ENCODE peak calls at places on chromosomes 11 and 22, in ten cellular contexts. X, D, B, Z, L, K, S, N, E and G are unnamed samples.

GRCh38 chr22:28600546-28601143 is 79.0 kb downstream of the TTC28 start:
- DNase-seq in E (peak; percentile 19), L (no peak), K (peak; percentile 27), D (no peak), X (peak; percentile 72), B (peak; percentile 28), S (peak; percentile 79), Z (peak; percentile 28), N (no peak), G (peak; percentile 72)

GRCh38 chr11:128726464-128727139 is 32.7 kb downstream of the FLI1 start:
- DNase-seq in Z (no peak), K (no peak), S (no peak), B (no peak), X (peak; percentile 79), N (no peak), E (no peak), L (peak; percentile 70), D (no peak), G (no peak)

GRCh38 chr22:44773082-44773481 is 20.7 kb downstream of the ARHGAP8 start:
- DNase-seq in N (no peak), L (no peak), B (no peak), K (no peak), Z (no peak), D (no peak), X (no peak), S (no peak), E (no peak), G (no peak)

GRCh38 chr11:131776211-131776610 is 405.8 kb downstream of the NTM start:
- DNase-seq in E (no peak), D (no peak), X (no peak), K (no peak), L (no peak), Z (no peak), N (no peak), B (no peak), S (no peak), G (no peak)

GRCh38 chr11:116890193-116890592 is 52.8 kb upstream of the APOA1 start:
- DNase-seq in X (peak; percentile 39), N (no peak), Z (no peak), K (no peak), D (no peak), S (no peak), B (no peak), L (no peak), E (no peak), G (no peak)

GRCh38 chr11:67486481-67487195 is 3.8 kb downstream of the AIP start:
- DNase-seq in Z (no peak), D (no peak), L (peak; percentile 21), N (no peak), S (no peak), B (no peak), X (no peak), E (no peak), K (no peak), G (no peak)

GRCh38 chr11:65786786-65787636 is at the start of gene OVOL1:
- DNase-seq in B (no peak), X (no peak), K (no peak), Z (no peak), S (no peak), N (peak; percentile 94), L (peak; percentile 46), E (no peak), D (no peak), G (no peak)

GRCh38 chr11:12765428-12765827 is 91.2 kb downstream of the TEAD1 start:
- DNase-seq in N (peak; percentile 40), L (no peak), K (no peak), D (no peak), E (no peak), S (no peak), X (peak; percentile 11), Z (no peak), B (no peak), G (peak; percentile 22)

GRCh38 chr11:33736148-33736809 is at the start of gene CD59:
- DNase-seq in S (peak; percentile 95), B (peak; percentile 93), L (peak; percentile 86), N (peak; percentile 99), E (peak; percentile 59), X (peak; percentile 83), Z (peak; percentile 41), K (peak; percentile 80), D (peak; percentile 98), G (peak; percentile 99)

GRCh38 chr11:33735426-33736147 is 636 bp downstream of the CD59 start:
- DNase-seq in N (peak; percentile 57), D (no peak), E (no peak), Z (no peak), K (no peak), X (peak; percentile 76), B (no peak), L (peak; percentile 41), S (no peak), G (no peak)

GRCh38 chr11:33734441-33735165 is 1.6 kb downstream of the CD59 start:
- DNase-seq in K (peak; percentile 62), D (no peak), X (no peak), N (peak; percentile 16), S (peak; percentile 66), B (peak; percentile 30), E (no peak), Z (no peak), L (no peak), G (peak; percentile 36)

GRCh38 chr11:33735166-33735425 is 1.1 kb downstream of the CD59 start:
- DNase-seq in K (no peak), S (no peak), L (no peak), N (peak; percentile 32), D (no peak), X (peak; percentile 37), Z (no peak), B (no peak), E (no peak), G (no peak)

DNA sequence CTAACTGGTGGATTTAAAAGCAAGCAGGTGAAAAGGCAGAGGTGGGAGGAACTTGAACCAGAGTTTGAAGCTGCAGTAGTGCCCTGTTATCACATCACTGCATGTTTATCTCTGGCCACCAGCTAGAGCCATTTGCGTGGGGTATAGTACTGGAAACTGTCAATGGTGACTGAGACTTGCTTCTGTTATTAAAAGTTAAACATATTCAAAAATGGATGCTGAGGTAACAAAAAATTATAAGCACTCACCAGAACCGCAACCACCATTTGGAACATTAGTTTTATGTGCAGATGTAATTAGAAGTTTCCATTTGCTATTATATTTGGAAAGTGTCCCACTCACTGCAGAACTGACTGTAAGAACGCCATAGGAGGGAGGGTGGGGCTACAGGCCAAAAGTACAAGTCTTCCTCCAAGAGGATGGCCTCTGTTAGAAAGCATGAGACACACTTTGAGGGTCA is 1.2 kb upstream of the CD59 start:
- DNase-seq in E (no peak), B (no peak), L (no peak), X (no peak), S (peak; percentile 45), Z (no peak), K (no peak), D (no peak), N (no peak), G (no peak)
- H3K4me3 ChIP-seq in E (no peak overlapping the region), B (no peak overlapping the region), L (no peak overlapping the region), X (no peak overlapping the region), S (no peak overlapping the region), Z (no peak overlapping the region), K (peak overlapping the region; percentile 84), D (no peak overlapping the region), N (no peak overlapping the region), G (peak overlapping the region; percentile 65)

DNA sequence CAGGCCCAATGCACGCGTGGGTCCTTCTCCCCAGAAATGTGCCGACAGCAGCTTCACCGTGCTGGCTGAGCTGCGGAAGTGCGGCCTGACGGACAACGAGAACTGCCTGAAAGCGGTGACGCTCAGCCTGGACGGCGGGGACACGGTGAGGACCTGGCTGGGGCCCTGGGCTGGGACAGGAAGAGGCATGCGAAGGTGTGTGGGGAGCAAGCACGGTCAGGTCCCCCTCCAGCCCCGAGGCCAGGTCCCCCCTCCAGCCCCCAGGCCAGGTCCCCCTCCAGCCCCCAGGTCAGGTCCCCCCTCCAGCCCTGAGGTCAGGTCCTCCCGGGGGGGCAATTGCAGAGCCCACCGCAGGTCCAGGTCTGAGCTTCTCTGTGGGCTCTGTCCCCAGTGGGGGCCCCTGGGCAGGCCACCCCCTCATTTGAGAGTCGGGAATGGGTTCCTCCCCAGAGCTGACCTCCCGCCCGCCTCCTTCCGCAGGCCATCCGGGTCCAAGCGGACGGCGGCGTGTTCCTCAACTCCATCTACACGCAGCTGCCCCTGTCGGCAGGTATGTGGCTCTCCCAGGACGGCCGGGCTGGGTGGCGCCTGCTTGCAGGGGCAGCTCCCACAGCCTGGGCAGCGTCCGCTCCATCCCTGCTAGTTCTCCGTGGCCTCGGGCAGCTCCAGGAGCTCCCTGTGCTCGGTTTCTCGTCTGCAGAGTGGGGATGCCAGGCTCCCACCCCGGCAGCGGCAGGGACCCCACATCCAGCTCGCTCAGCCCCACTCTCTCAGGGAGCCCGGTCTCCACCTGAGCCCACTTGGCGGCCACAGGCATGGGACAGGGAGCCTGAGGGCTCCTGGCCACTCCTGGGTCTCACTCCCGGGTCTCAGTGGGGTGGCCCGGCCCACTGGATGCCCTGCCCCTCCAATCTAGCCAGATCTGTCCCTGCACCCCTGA is 7.9 kb downstream of the MUC5B start:
- DNase-seq in D (no peak), X (no peak), K (no peak), L (peak; percentile 15), E (no peak), S (no peak), N (peak; percentile 4), Z (no peak), B (no peak), G (no peak)
- TF ChIP-seq CTCF in D (no peak), X (no peak), K (no peak), L (no peak), E (no peak), S (no peak), N (no peak), Z (no peak), B (no peak), G (no peak)

DNA sequence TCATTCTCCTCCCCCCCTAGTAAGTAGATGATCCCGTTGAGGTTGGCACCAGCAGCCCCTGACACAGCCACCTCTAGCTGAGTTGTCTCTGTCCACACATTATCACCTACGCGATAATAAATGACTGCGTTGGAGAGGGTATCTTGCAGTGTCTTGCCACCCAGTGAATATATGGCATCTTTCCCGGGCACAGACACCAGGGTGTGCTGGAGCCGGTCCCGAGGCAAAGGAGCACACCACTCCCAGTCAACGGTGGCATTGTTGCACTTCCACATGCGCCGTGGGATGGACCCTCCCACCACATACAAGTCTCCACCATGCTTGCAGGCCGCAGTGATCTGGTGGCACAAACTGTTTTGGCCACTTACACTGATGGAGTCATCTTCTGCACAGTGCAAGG is 5.4 kb downstream of the KBTBD4 start:
- DNase-seq in B (no peak), D (no peak), E (no peak), N (no peak), X (no peak), L (no peak), S (no peak), K (no peak), Z (no peak), G (no peak)
- H3K4me3 ChIP-seq in B (no peak overlapping the region), D (no peak overlapping the region), E (no peak overlapping the region), N (no peak overlapping the region), X (no peak overlapping the region), L (no peak overlapping the region), S (no peak overlapping the region), K (no peak overlapping the region), Z (no peak overlapping the region), G (no peak overlapping the region)

DNA sequence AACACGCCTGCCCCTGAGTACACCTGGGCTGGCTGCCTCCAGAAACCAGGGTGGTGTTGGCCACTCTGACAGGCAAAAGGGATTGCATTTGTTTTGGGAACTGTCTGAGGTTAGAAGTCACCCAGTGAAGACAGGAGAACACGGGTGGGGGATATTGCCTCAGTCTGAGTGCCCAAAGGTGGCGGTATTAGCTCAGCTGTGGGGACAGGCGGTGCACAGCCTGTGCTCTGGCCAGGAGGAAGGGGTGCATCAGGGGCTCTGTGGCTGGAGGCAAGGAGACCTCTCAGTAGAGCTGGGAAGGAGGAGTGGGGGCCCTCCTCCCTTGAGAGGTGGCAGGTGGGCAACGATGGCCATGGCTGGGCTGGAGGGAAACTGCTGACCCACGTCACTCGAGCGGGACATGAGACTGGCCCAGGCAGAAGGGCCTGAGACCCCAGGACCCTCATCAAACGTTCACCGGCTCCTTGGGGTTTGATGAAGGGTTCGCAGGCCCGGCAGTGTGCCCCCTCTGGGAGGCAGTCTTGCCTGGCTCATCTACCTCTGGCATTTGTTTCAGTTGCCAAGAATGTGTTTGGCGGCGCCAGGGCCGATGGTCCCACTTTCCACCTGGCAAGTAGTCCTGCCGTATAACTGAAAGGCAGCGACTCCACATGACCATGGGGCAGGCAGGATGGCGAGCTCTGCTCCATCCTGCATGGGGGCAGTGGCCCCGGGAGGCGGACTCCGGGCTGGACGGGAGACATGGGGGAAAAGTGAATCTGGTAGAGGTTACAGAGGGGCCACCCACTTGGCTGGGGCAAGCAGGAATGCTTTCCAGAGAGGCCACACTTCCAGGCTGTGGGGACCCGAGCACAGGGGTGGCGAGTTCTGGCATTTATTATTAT is 52.8 kb upstream of the SMIM38 start:
- DNase-seq in X (no peak), K (no peak), B (no peak), E (no peak), Z (no peak), N (no peak), S (no peak), L (no peak), D (no peak), G (no peak)
- TF ChIP-seq CTCF in X (no peak), K (peak; percentile 3), B (peak; percentile 27), E (peak; percentile 26), Z (peak; percentile 18), N (no peak), S (no peak), L (no peak), D (no peak), G (peak; percentile 14)